ENCODE peak calls at places on chromosome 6, in four cellular contexts. Z, N, C and A are unnamed samples.

GRCh38 chr6:157962601-157963084 is 19.0 kb upstream of the SYNJ2 start:
- DNase-seq in Z (no peak), N (no peak), C (no peak), A (no peak)

GRCh38 chr6:141244366-141244765 is 888.4 kb upstream of the GJE1 start:
- DNase-seq in Z (peak), N (no peak), C (no peak), A (no peak)

GRCh38 chr6:75863001-75863400 is 114.0 kb downstream of the MYO6 start:
- DNase-seq in Z (no peak), N (no peak), C (no peak), A (no peak)

GRCh38 chr6:151098166-151098565 is 141.6 kb upstream of the AKAP12 start:
- DNase-seq in Z (no peak), N (no peak), C (no peak), A (no peak)

GRCh38 chr6:135853986-135854385 is 2.5 kb downstream of the PDE7B start:
- DNase-seq in Z (no peak), N (no peak), C (no peak), A (no peak)

GRCh38 chr6:100022847-100023246 is 28.8 kb upstream of the MCHR2 start:
- DNase-seq in Z (no peak), N (no peak), C (no peak), A (no peak)

GRCh38 chr6:108874470-108875160 is 26.4 kb downstream of the ARMC2 start:
- DNase-seq in Z (no peak), N (no peak), C (no peak), A (no peak)

GRCh38 chr6:99412065-99412464 is 13.0 kb downstream of the PNISR start:
- DNase-seq in Z (peak), N (no peak), C (no peak), A (no peak)

GRCh38 chr6:150987371-150987828 is 121.9 kb downstream of the MTHFD1L start:
- DNase-seq in Z (no peak), N (no peak), C (no peak), A (no peak)

GRCh38 chr6:106688177-106688951 is 59.0 kb downstream of the QRSL1 start:
- DNase-seq in Z (peak), N (no peak), C (no peak), A (no peak)